ENCODE peak calls at places on chromosomes 4 and X, in four cellular contexts. N, U, B and H are unnamed samples.

GRCh38 chrX:69186651-69187050 is 21.4 kb upstream of the PJA1 start:
- DNase-seq in B (no peak), N (no peak), U (no peak), H (no peak)

GRCh38 chrX:12118134-12118533 is 20.1 kb upstream of the FRMPD4 start:
- DNase-seq in N (no peak), U (no peak), B (no peak), H (no peak)

GRCh38 chr4:172662113-172662512 is 506.5 kb upstream of the GALNT7 start:
- DNase-seq in B (no peak), U (no peak), N (no peak), H (no peak)

GRCh38 chr4:3174371-3175338 is 74.3 kb upstream of the MSANTD1 start:
- DNase-seq in N (no peak), B (no peak), U (no peak), H (no peak)

GRCh38 chrX:101357166-101357795 is 8.7 kb upstream of the TIMM8A start:
- DNase-seq in B (no peak), U (no peak), N (no peak), H (no peak)

GRCh38 chrX:66731398-66731797 is 92.5 kb upstream of the EDA2R start:
- DNase-seq in U (no peak), N (no peak), B (no peak), H (no peak)

GRCh38 chr4:184424279-184424678 is 50.1 kb downstream of the IRF2 start:
- DNase-seq in B (no peak), U (no peak), N (no peak), H (no peak)

GRCh38 chr4:87506974-87507701 is 22.0 kb downstream of the SPARCL1 start:
- DNase-seq in U (no peak), B (no peak), N (no peak), H (no peak)

GRCh38 chr4:53015681-53016080 is 153.6 kb downstream of the RASL11B start:
- DNase-seq in N (no peak), U (peak), B (no peak), H (no peak)

GRCh38 chr4:70300215-70300614 is 34.6 kb upstream of the CABS1 start:
- DNase-seq in B (no peak), U (no peak), N (no peak), H (no peak)

GRCh38 chrX:43716696-43717095 is 60.6 kb downstream of the MAOA start:
- DNase-seq in U (no peak), N (no peak), B (no peak), H (no peak)

GRCh38 chr4:17635056-17635455 is 20.6 kb downstream of the MED28 start:
- DNase-seq in U (no peak), B (no peak), N (no peak), H (no peak)

GRCh38 chrX:120790118-120790517 is 85.5 kb downstream of the CT47B1 start:
- DNase-seq in B (peak), U (no peak), N (no peak), H (no peak)

GRCh38 chr4:110055014-110055768 is 142.5 kb downstream of the EGF start:
- DNase-seq in U (no peak), N (no peak), B (no peak), H (no peak)

GRCh38 chr4:22897520-22898108 is 204.9 kb downstream of the GBA3 start:
- DNase-seq in N (no peak), B (no peak), U (peak), H (peak)

GRCh38 chrX:292900-293897 is 12.0 kb downstream of the PLCXD1 start:
- DNase-seq in N (no peak), U (no peak), B (no peak), H (no peak)